ENCODE peak calls at places on chromosomes 12 and 14, in eight cellular contexts. Q, X, B, G, T, A, C and O are unnamed samples.

GRCh38 chr12:32418221-32418620 is 18.9 kb downstream of the FGD4 start:
- DNase-seq in Q (no peak), C (no peak), A (no peak), G (no peak), B (no peak), X (no peak), T (no peak), O (no peak)

GRCh38 chr14:95462491-95462890 is 54.0 kb downstream of the SYNE3 start:
- DNase-seq in B (no peak), X (no peak), T (no peak), A (no peak), C (no peak), G (no peak), Q (no peak), O (no peak)

GRCh38 chr12:64039285-64039871 is 182.7 kb downstream of the KICS2 start:
- DNase-seq in T (peak), Q (peak), X (no peak), B (peak), C (peak), G (peak), A (no peak), O (no peak)

GRCh38 chr12:12201274-12201758 is 65.5 kb downstream of the LRP6 start:
- DNase-seq in X (no peak), B (no peak), G (no peak), A (no peak), T (peak), C (peak), Q (peak), O (no peak)

GRCh38 chr12:131279281-131279921 is 325.7 kb downstream of the ADGRD1 start:
- DNase-seq in Q (no peak), A (no peak), B (no peak), G (no peak), T (no peak), X (no peak), C (no peak), O (no peak)

GRCh38 chr14:56195727-56196126 is 77.5 kb downstream of the PELI2 start:
- DNase-seq in A (no peak), X (no peak), T (peak), G (no peak), C (peak), Q (peak), B (peak), O (peak)

GRCh38 chr12:34386016-34386415 is 363.7 kb downstream of the ALG10 start:
- DNase-seq in C (no peak), T (no peak), G (no peak), B (no peak), X (no peak), A (no peak), Q (no peak), O (no peak)

GRCh38 chr12:30694412-30694955 is 1.2 kb downstream of the IPO8 start:
- DNase-seq in T (peak), C (peak), Q (no peak), A (no peak), X (no peak), G (peak), B (peak), O (no peak)

GRCh38 chr12:68111995-68112394 is 47.5 kb downstream of the IFNG start:
- DNase-seq in G (no peak), X (no peak), C (peak), A (no peak), B (no peak), T (no peak), Q (no peak), O (no peak)

GRCh38 chr12:92533280-92533890 is 169.4 kb upstream of the PLEKHG7 start:
- DNase-seq in B (no peak), T (no peak), Q (peak), C (peak), X (no peak), A (no peak), G (no peak), O (no peak)

GRCh38 chr12:47088021-47088944 is 8.5 kb upstream of the AMIGO2 start:
- DNase-seq in Q (no peak), B (peak), X (no peak), T (peak), C (peak), A (no peak), G (no peak), O (peak)

GRCh38 chr14:72416892-72417291 is 477.0 kb downstream of the DPF3 start:
- DNase-seq in A (no peak), T (no peak), G (no peak), Q (no peak), B (peak), C (no peak), X (no peak), O (no peak)

GRCh38 chr12:132771126-132771838 is 9.7 kb upstream of the ANKLE2 start:
- DNase-seq in T (peak), B (no peak), G (no peak), X (peak), C (peak), Q (no peak), A (no peak), O (no peak)

GRCh38 chr12:131829351-131829794 is 1.2 kb downstream of the MMP17 start:
- DNase-seq in T (no peak), B (no peak), G (peak), X (no peak), C (peak), Q (no peak), A (no peak), O (peak)

GRCh38 chr12:1318327-1319031 is 275.9 kb downstream of the FBXL14 start:
- DNase-seq in X (no peak), B (peak), A (no peak), C (peak), T (peak), G (peak), Q (no peak), O (peak)

GRCh38 chr14:66315548-66315947 is 170.6 kb upstream of the CCDC196 start:
- DNase-seq in C (no peak), Q (no peak), B (no peak), X (no peak), G (no peak), T (no peak), A (no peak), O (no peak)

GRCh38 chr12:123267991-123268843 is 3.4 kb downstream of the CDK2AP1 start:
- DNase-seq in T (no peak), B (no peak), C (no peak), G (no peak), Q (peak), X (no peak), A (peak), O (no peak)

GRCh38 chr12:53174881-53175491 is 5.5 kb upstream of the ZNF740 start:
- DNase-seq in Q (no peak), B (peak), X (no peak), G (peak), T (peak), C (no peak), A (no peak), O (peak)

GRCh38 chr12:113955109-113955970 is 10.8 kb downstream of the RBM19 start:
- DNase-seq in T (peak), G (peak), X (no peak), Q (no peak), C (peak), B (no peak), A (no peak), O (peak)

GRCh38 chr14:97777622-97778021 is 980.4 kb downstream of the VRK1 start:
- DNase-seq in Q (no peak), T (no peak), C (no peak), B (no peak), X (no peak), A (no peak), G (no peak), O (no peak)

GRCh38 chr14:103641181-103641580 is 12.2 kb downstream of the KLC1 start:
- DNase-seq in C (no peak), G (peak), X (no peak), T (peak), B (no peak), Q (no peak), A (no peak), O (peak)

GRCh38 chr14:104082807-104083206 is 2.7 kb upstream of the ASPG start:
- DNase-seq in T (no peak), C (no peak), B (peak), X (no peak), G (no peak), A (peak), Q (peak), O (no peak)

GRCh38 chr12:95859344-95859816 is 628 bp downstream of the SNRPF start:
- DNase-seq in C (peak), G (peak), X (no peak), A (no peak), B (no peak), Q (no peak), T (peak), O (peak)

GRCh38 chr12:48286665-48287064 is 64.1 kb downstream of the ZNF641 start:
- DNase-seq in C (peak), Q (peak), G (peak), X (no peak), T (no peak), A (no peak), B (no peak), O (no peak)

GRCh38 chr12:21613931-21614330 is 9.3 kb upstream of the GYS2 start:
- DNase-seq in T (no peak), B (no peak), A (no peak), G (no peak), C (peak), Q (no peak), X (no peak), O (no peak)

GRCh38 chr12:75908961-75909699 is 122.4 kb downstream of the PHLDA1 start:
- DNase-seq in A (peak), Q (peak), G (no peak), X (no peak), T (peak), C (peak), B (peak), O (peak)

GRCh38 chr12:125683748-125684381 is 618.6 kb downstream of the AACS start:
- DNase-seq in B (peak), C (no peak), A (no peak), X (peak), G (no peak), T (no peak), Q (no peak), O (no peak)

GRCh38 chr14:85909581-85909980 is 379.6 kb downstream of the FLRT2 start:
- DNase-seq in B (no peak), Q (no peak), C (peak), A (no peak), T (no peak), X (no peak), G (no peak), O (no peak)

GRCh38 chr12:642633-643477 is 20.4 kb downstream of the NINJ2 start:
- DNase-seq in A (peak), T (peak), X (peak), C (peak), Q (peak), B (peak), G (peak), O (peak)

GRCh38 chr12:115944392-115944742 is 333.1 kb downstream of the MED13L start:
- DNase-seq in A (no peak), T (no peak), B (no peak), G (no peak), C (no peak), X (no peak), Q (no peak), O (no peak)

GRCh38 chr14:22472935-22473854 is 115.8 kb downstream of the DAD1 start:
- DNase-seq in T (peak), Q (peak), B (no peak), C (peak), G (peak), X (no peak), A (no peak), O (peak)

GRCh38 chr14:94823556-94824341 is 53.8 kb upstream of the GSC start:
- DNase-seq in A (no peak), B (no peak), C (peak), X (no peak), Q (no peak), T (no peak), G (peak), O (peak)

GRCh38 chr14:80522936-80523335 is 311.6 kb upstream of the DIO2 start:
- DNase-seq in G (no peak), B (no peak), Q (no peak), A (no peak), X (no peak), C (peak), T (peak), O (peak)

GRCh38 chr12:106954462-106955376 is 988 bp upstream of the TMEM263 start:
- DNase-seq in T (peak), C (no peak), B (no peak), X (no peak), G (no peak), Q (peak), A (peak), O (peak)